ENCODE peak calls at places on chromosome 16, in six cellular contexts. One of them, this sample, is unnamed.

GRCh38 chr16:78669994-78670393 is 570.5 kb downstream of the WWOX start:
- DNase-seq in AG04449: no peak
- DNase-seq in spleen: peak; percentile 53
- DNase-seq in body of pancreas: no peak
- DNase-seq in stomach: no peak
- DNase-seq in GM23338: no peak
- DNase-seq in this sample: no peak

GRCh38 chr16:75376475-75376907 is 56.8 kb downstream of the CFDP1 start:
- DNase-seq in AG04449: no peak
- DNase-seq in spleen: no peak
- DNase-seq in body of pancreas: no peak
- DNase-seq in stomach: no peak
- DNase-seq in GM23338: peak; percentile 66
- DNase-seq in this sample: no peak

GRCh38 chr16:47037396-47037745 is 63.9 kb upstream of the DNAJA2 start:
- DNase-seq in GM23338: peak; percentile 47
- DNase-seq in spleen: no peak
- DNase-seq in AG04449: no peak
- DNase-seq in stomach: peak; percentile 28
- DNase-seq in body of pancreas: peak; percentile 24
- DNase-seq in this sample: peak; percentile 34

GRCh38 chr16:53864819-53865491 is 161.0 kb downstream of the FTO start:
- DNase-seq in GM23338: no peak
- DNase-seq in body of pancreas: no peak
- DNase-seq in stomach: no peak
- DNase-seq in spleen: no peak
- DNase-seq in AG04449: no peak
- DNase-seq in this sample: no peak

GRCh38 chr16:50196736-50197135 is 43.6 kb downstream of the TENT4B start:
- DNase-seq in spleen: no peak
- DNase-seq in body of pancreas: no peak
- DNase-seq in AG04449: no peak
- DNase-seq in stomach: no peak
- DNase-seq in GM23338: no peak
- DNase-seq in this sample: no peak

GRCh38 chr16:88077328-88078108 is 126.3 kb downstream of the BANP start:
- DNase-seq in body of pancreas: no peak
- DNase-seq in AG04449: no peak
- DNase-seq in spleen: peak; percentile 67
- DNase-seq in GM23338: no peak
- DNase-seq in stomach: no peak
- DNase-seq in this sample: peak; percentile 77

GRCh38 chr16:56532714-56533113 is 12.9 kb upstream of the BBS2 start:
- DNase-seq in stomach: no peak
- DNase-seq in spleen: no peak
- DNase-seq in body of pancreas: no peak
- DNase-seq in GM23338: peak; percentile 67
- DNase-seq in AG04449: no peak
- DNase-seq in this sample: no peak

GRCh38 chr16:55832788-55833583 is at the start of gene CES1:
- DNase-seq in AG04449: no peak
- DNase-seq in spleen: peak; percentile 85
- DNase-seq in GM23338: peak; percentile 67
- DNase-seq in stomach: no peak
- DNase-seq in body of pancreas: peak; percentile 39
- DNase-seq in this sample: no peak

GRCh38 chr16:47732806-47733150 is 271.6 kb downstream of the PHKB start:
- DNase-seq in stomach: no peak
- DNase-seq in spleen: no peak
- DNase-seq in body of pancreas: no peak
- DNase-seq in AG04449: peak; percentile 80
- DNase-seq in GM23338: peak; percentile 19
- DNase-seq in this sample: no peak

GRCh38 chr16:9114112-9114511 is 22.7 kb downstream of the HAPSTR1 start:
- DNase-seq in stomach: no peak
- DNase-seq in spleen: no peak
- DNase-seq in body of pancreas: no peak
- DNase-seq in AG04449: no peak
- DNase-seq in GM23338: no peak
- DNase-seq in this sample: no peak

GRCh38 chr16:69890114-69890890 is 60.8 kb upstream of the CLEC18A start:
- DNase-seq in GM23338: peak; percentile 77
- DNase-seq in body of pancreas: peak; percentile 69
- DNase-seq in AG04449: no peak
- DNase-seq in stomach: peak; percentile 65
- DNase-seq in spleen: no peak
- DNase-seq in this sample: peak; percentile 84

GRCh38 chr16:16148755-16149154 is 74.5 kb downstream of the ABCC6 start:
- DNase-seq in stomach: no peak
- DNase-seq in body of pancreas: no peak
- DNase-seq in spleen: no peak
- DNase-seq in AG04449: no peak
- DNase-seq in GM23338: no peak
- DNase-seq in this sample: no peak

GRCh38 chr16:50671644-50672260 is 9.4 kb downstream of the SNX20 start:
- DNase-seq in spleen: peak; percentile 25
- DNase-seq in GM23338: peak; percentile 64
- DNase-seq in body of pancreas: no peak
- DNase-seq in AG04449: no peak
- DNase-seq in stomach: no peak
- DNase-seq in this sample: peak; percentile 51

GRCh38 chr16:69523571-69523970 is 42.2 kb upstream of the NFAT5 start:
- DNase-seq in spleen: no peak
- DNase-seq in body of pancreas: no peak
- DNase-seq in stomach: no peak
- DNase-seq in GM23338: no peak
- DNase-seq in AG04449: no peak
- DNase-seq in this sample: no peak

GRCh38 chr16:3731126-3731935 is 14.0 kb upstream of the TRAP1 start:
- DNase-seq in stomach: no peak
- DNase-seq in body of pancreas: no peak
- DNase-seq in spleen: peak; percentile 63
- DNase-seq in GM23338: no peak
- DNase-seq in AG04449: no peak
- DNase-seq in this sample: no peak

GRCh38 chr16:30445408-30446202 is at the start of gene SEPHS2:
- DNase-seq in GM23338: peak; percentile 99
- DNase-seq in stomach: peak; percentile 99
- DNase-seq in body of pancreas: peak; percentile 98
- DNase-seq in AG04449: peak; percentile 87
- DNase-seq in spleen: peak; percentile 98
- DNase-seq in this sample: peak; percentile 93

GRCh38 chr16:24736758-24737157 is 7.3 kb downstream of the TNRC6A start:
- DNase-seq in GM23338: no peak
- DNase-seq in spleen: no peak
- DNase-seq in AG04449: no peak
- DNase-seq in stomach: no peak
- DNase-seq in body of pancreas: no peak
- DNase-seq in this sample: no peak

GRCh38 chr16:90009172-90009899 is 9.9 kb downstream of the DBNDD1 start:
- DNase-seq in GM23338: no peak
- DNase-seq in spleen: no peak
- DNase-seq in stomach: no peak
- DNase-seq in body of pancreas: no peak
- DNase-seq in AG04449: no peak
- DNase-seq in this sample: no peak

GRCh38 chr16:53518550-53519416 is 15.8 kb upstream of the AKTIP start:
- DNase-seq in GM23338: no peak
- DNase-seq in AG04449: no peak
- DNase-seq in stomach: peak; percentile 58
- DNase-seq in spleen: peak; percentile 92
- DNase-seq in body of pancreas: no peak
- DNase-seq in this sample: no peak

GRCh38 chr16:19384656-19385055 is 33.0 kb upstream of the TMC5 start:
- DNase-seq in stomach: peak; percentile 91
- DNase-seq in AG04449: no peak
- DNase-seq in body of pancreas: peak; percentile 80
- DNase-seq in spleen: no peak
- DNase-seq in GM23338: no peak
- DNase-seq in this sample: no peak

GRCh38 chr16:30786936-30787612 is at the start of gene ZNF629:
- DNase-seq in body of pancreas: peak; percentile 76
- DNase-seq in AG04449: no peak
- DNase-seq in spleen: no peak
- DNase-seq in GM23338: peak; percentile 95
- DNase-seq in stomach: peak; percentile 71
- DNase-seq in this sample: peak; percentile 77

GRCh38 chr16:52383640-52384292 is 163.2 kb downstream of the TOX3 start:
- DNase-seq in body of pancreas: no peak
- DNase-seq in AG04449: no peak
- DNase-seq in spleen: no peak
- DNase-seq in stomach: no peak
- DNase-seq in GM23338: no peak
- DNase-seq in this sample: no peak
- TF ChIP-seq CTCF in body of pancreas: no peak
- TF ChIP-seq CTCF in AG04449: no peak
- TF ChIP-seq CTCF in spleen: no peak
- TF ChIP-seq CTCF in stomach: no peak
- TF ChIP-seq CTCF in GM23338: no peak
- TF ChIP-seq CTCF in this sample: no peak

DNA sequence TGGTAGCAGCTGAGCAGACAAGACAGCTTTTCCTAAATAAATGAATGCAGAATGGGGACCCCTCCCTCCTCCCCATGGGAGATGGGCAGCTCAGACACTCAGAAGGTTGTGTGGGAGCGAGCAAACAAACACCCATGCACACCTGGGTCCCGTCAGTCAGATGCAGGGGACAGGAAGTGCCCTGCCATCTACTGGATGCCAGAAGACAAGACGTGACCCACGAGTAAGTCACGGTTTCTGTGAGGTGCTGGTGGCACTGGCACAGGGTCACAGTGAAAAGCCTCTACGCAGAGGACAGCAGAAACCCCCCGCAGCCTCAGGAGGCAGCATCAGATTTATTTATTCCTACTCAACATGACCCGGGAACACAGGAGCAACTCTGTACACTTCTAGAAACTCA is 8.4 kb downstream of the HBQ1 start:
- DNase-seq in body of pancreas: no peak
- DNase-seq in AG04449: no peak
- DNase-seq in spleen: no peak
- DNase-seq in stomach: no peak
- DNase-seq in GM23338: peak; percentile 33
- DNase-seq in this sample: no peak
- TF ChIP-seq CTCF in body of pancreas: no peak
- TF ChIP-seq CTCF in AG04449: no peak
- TF ChIP-seq CTCF in spleen: no peak
- TF ChIP-seq CTCF in stomach: no peak
- TF ChIP-seq CTCF in GM23338: peak; percentile 47
- TF ChIP-seq CTCF in this sample: peak; percentile 42

GRCh38 chr16:58198022-58198683 is at the start of gene CSNK2A2:
- DNase-seq in stomach: peak; percentile 75
- DNase-seq in GM23338: peak; percentile 74
- DNase-seq in body of pancreas: peak; percentile 75
- DNase-seq in spleen: peak; percentile 93
- DNase-seq in AG04449: no peak
- DNase-seq in this sample: peak; percentile 86
- TF ChIP-seq CTCF in stomach: no peak
- TF ChIP-seq CTCF in GM23338: peak; percentile 47
- TF ChIP-seq CTCF in body of pancreas: peak; percentile 75
- TF ChIP-seq CTCF in spleen: peak; percentile 40
- TF ChIP-seq CTCF in AG04449: peak; percentile 48
- TF ChIP-seq CTCF in this sample: peak; percentile 31

GRCh38 chr16:2122429-2122828 is 13.3 kb downstream of the PKD1 start:
- DNase-seq in body of pancreas: no peak
- DNase-seq in stomach: no peak
- DNase-seq in spleen: no peak
- DNase-seq in GM23338: no peak
- DNase-seq in AG04449: no peak
- DNase-seq in this sample: no peak

GRCh38 chr16:2121853-2122252 is 13.8 kb downstream of the PKD1 start:
- DNase-seq in body of pancreas: no peak
- DNase-seq in spleen: no peak
- DNase-seq in GM23338: no peak
- DNase-seq in AG04449: no peak
- DNase-seq in stomach: no peak
- DNase-seq in this sample: no peak
- TF ChIP-seq CTCF in body of pancreas: no peak
- TF ChIP-seq CTCF in spleen: no peak
- TF ChIP-seq CTCF in GM23338: no peak
- TF ChIP-seq CTCF in AG04449: no peak
- TF ChIP-seq CTCF in stomach: no peak
- TF ChIP-seq CTCF in this sample: no peak

GRCh38 chr16:80014241-80014939 is 413.9 kb upstream of the MAF start:
- DNase-seq in spleen: no peak
- DNase-seq in GM23338: no peak
- DNase-seq in body of pancreas: no peak
- DNase-seq in stomach: no peak
- DNase-seq in AG04449: no peak
- DNase-seq in this sample: no peak

GRCh38 chr16:80008857-80009256 is 408.3 kb upstream of the MAF start:
- DNase-seq in AG04449: no peak
- DNase-seq in body of pancreas: no peak
- DNase-seq in stomach: no peak
- DNase-seq in spleen: no peak
- DNase-seq in GM23338: no peak
- DNase-seq in this sample: no peak

GRCh38 chr16:80009971-80010659 is 409.6 kb upstream of the MAF start:
- DNase-seq in stomach: no peak
- DNase-seq in body of pancreas: no peak
- DNase-seq in GM23338: no peak
- DNase-seq in AG04449: no peak
- DNase-seq in spleen: no peak
- DNase-seq in this sample: no peak

GRCh38 chr16:80015566-80015965 is 415.0 kb upstream of the MAF start:
- DNase-seq in AG04449: no peak
- DNase-seq in body of pancreas: no peak
- DNase-seq in spleen: no peak
- DNase-seq in GM23338: no peak
- DNase-seq in stomach: no peak
- DNase-seq in this sample: no peak

GRCh38 chr16:80012586-80012985 is 412.0 kb upstream of the MAF start:
- DNase-seq in spleen: no peak
- DNase-seq in body of pancreas: no peak
- DNase-seq in stomach: no peak
- DNase-seq in GM23338: peak; percentile 8
- DNase-seq in AG04449: no peak
- DNase-seq in this sample: no peak
- TF ChIP-seq CTCF in spleen: no peak
- TF ChIP-seq CTCF in body of pancreas: no peak
- TF ChIP-seq CTCF in stomach: no peak
- TF ChIP-seq CTCF in GM23338: no peak
- TF ChIP-seq CTCF in AG04449: no peak
- TF ChIP-seq CTCF in this sample: no peak

This sample was measured in BE2C.